ENCODE peak calls at places on chromosomes 5 and 9, in seven cellular contexts. C is NCI-H774; W is NCI-H1092 treated with DMSO at 0.1 percent for 48 hours; M is heart right ventricle; A is effector memory CD4-positive, alpha-beta T cell; R is left ventricle myocardium superior; Y is HL-60. N is an unnamed sample.

GRCh38 chr5:3320317-3320865 is 275.2 kb upstream of the IRX1 start:
- DNase-seq in C (no peak), W (no peak), M (no peak), A (no peak), R (no peak), Y (no peak), N (peak)

GRCh38 chr5:2181164-2181956 is 298.6 kb upstream of the IRX4 start:
- DNase-seq in C (no peak), W (no peak), M (no peak), A (no peak), R (no peak), Y (no peak), N (no peak)

GRCh38 chr9:110178281-110178680 is 29.7 kb downstream of the C9orf152 start:
- DNase-seq in C (no peak), W (no peak), M (no peak), A (no peak), R (no peak), Y (no peak), N (no peak)

GRCh38 chr5:2259494-2260107 is 376.9 kb upstream of the IRX4 start:
- DNase-seq in C (no peak), W (no peak), M (no peak), A (no peak), R (no peak), Y (no peak), N (no peak)

GRCh38 chr5:144247131-144247530 is 76.5 kb downstream of the KCTD16 start:
- DNase-seq in C (no peak), W (peak), M (no peak), A (no peak), R (no peak), Y (no peak), N (peak)

GRCh38 chr5:128350705-128351104 is 187.3 kb downstream of the FBN2 start:
- DNase-seq in C (no peak), W (no peak), M (no peak), A (no peak), R (no peak), Y (no peak), N (no peak)

GRCh38 chr9:137114613-137115393 is at the start of gene DPP7:
- DNase-seq in C (peak), W (peak), M (peak), A (peak), R (peak), Y (peak), N (peak)

GRCh38 chr5:137191179-137191578 is 307.9 kb downstream of the SPOCK1 start:
- DNase-seq in C (no peak), W (no peak), M (no peak), A (no peak), R (no peak), Y (no peak), N (no peak)

GRCh38 chr5:24161559-24161958 is 483.2 kb downstream of the CDH10 start:
- DNase-seq in C (no peak), W (no peak), M (no peak), A (no peak), R (no peak), Y (no peak), N (no peak)

GRCh38 chr9:32968101-32969011 is 33.1 kb downstream of the APTX start:
- DNase-seq in C (peak), W (peak), M (peak), A (peak), R (peak), Y (peak), N (peak)

GRCh38 chr5:74174366-74174765 is 466.2 kb downstream of the ENC1 start:
- DNase-seq in C (no peak), W (no peak), M (no peak), A (no peak), R (no peak), Y (no peak), N (no peak)

GRCh38 chr5:177491429-177491945 is 5.9 kb downstream of the PDLIM7 start:
- DNase-seq in C (no peak), W (no peak), M (no peak), A (no peak), R (no peak), Y (no peak), N (no peak)

GRCh38 chr5:65199988-65200668 is 281.6 kb downstream of the ADAMTS6 start:
- DNase-seq in C (no peak), W (no peak), M (no peak), A (no peak), R (no peak), Y (no peak), N (peak)

GRCh38 chr5:9338796-9339195 is 207.1 kb downstream of the SEMA5A start:
- DNase-seq in C (no peak), W (no peak), M (no peak), A (no peak), R (no peak), Y (no peak), N (no peak)

GRCh38 chr5:135033026-135033861 is 784 bp downstream of the PITX1 start:
- DNase-seq in C (no peak), W (peak), M (no peak), A (no peak), R (no peak), Y (peak), N (no peak)

GRCh38 chr9:126474201-126474765 is 139.4 kb upstream of the LMX1B start:
- DNase-seq in C (no peak), W (no peak), M (no peak), A (no peak), R (no peak), Y (no peak), N (peak)

GRCh38 chr5:39108987-39109386 is 34.8 kb upstream of the RICTOR start:
- DNase-seq in C (no peak), W (no peak), M (no peak), A (no peak), R (no peak), Y (no peak), N (no peak)

GRCh38 chr5:177495243-177496060 is 2.0 kb downstream of the PDLIM7 start:
- DNase-seq in C (no peak), W (no peak), M (peak), A (no peak), R (peak), Y (no peak), N (peak)

GRCh38 chr9:110123364-110124095 is 84.4 kb downstream of the C9orf152 start:
- DNase-seq in C (no peak), W (no peak), M (no peak), A (no peak), R (no peak), Y (no peak), N (no peak)

GRCh38 chr5:3157214-3157613 is 405.7 kb upstream of the IRX2 start:
- DNase-seq in C (no peak), W (no peak), M (no peak), A (no peak), R (no peak), Y (no peak), N (no peak)

GRCh38 chr9:16501098-16501663 is 369.3 kb downstream of the BNC2 start:
- DNase-seq in C (no peak), W (no peak), M (no peak), A (no peak), R (no peak), Y (no peak), N (peak)

GRCh38 chr9:18260527-18260926 is 213.4 kb upstream of the ADAMTSL1 start:
- DNase-seq in C (peak), W (peak), M (no peak), A (no peak), R (no peak), Y (no peak), N (no peak)

GRCh38 chr9:2837915-2838314 is 6.0 kb downstream of the PUM3 start:
- DNase-seq in C (no peak), W (no peak), M (no peak), A (no peak), R (no peak), Y (no peak), N (no peak)

GRCh38 chr9:86946712-86947145 is 577 bp downstream of the GAS1 start:
- DNase-seq in C (no peak), W (peak), M (peak), A (peak), R (peak), Y (peak), N (no peak)

GRCh38 chr5:111743993-111744392 is 13.0 kb downstream of the NREP start:
- DNase-seq in C (no peak), W (no peak), M (no peak), A (no peak), R (no peak), Y (no peak), N (no peak)

GRCh38 chr5:137164536-137164935 is 334.6 kb downstream of the SPOCK1 start:
- DNase-seq in C (no peak), W (no peak), M (no peak), A (no peak), R (no peak), Y (no peak), N (no peak)

GRCh38 chr5:31149072-31149471 is 44.4 kb upstream of the CDH6 start:
- DNase-seq in C (no peak), W (no peak), M (no peak), A (no peak), R (no peak), Y (no peak), N (no peak)

GRCh38 chr5:172444110-172444510 is 10.2 kb downstream of the SH3PXD2B start:
- DNase-seq in C (no peak), W (no peak), M (no peak), A (no peak), R (no peak), Y (no peak), N (no peak)

GRCh38 chr5:132056610-132057497 is 3.6 kb upstream of the IL3 start:
- DNase-seq in C (no peak), W (no peak), M (no peak), A (no peak), R (peak), Y (no peak), N (no peak)

GRCh38 chr9:93110400-93110855 is 14.4 kb downstream of the CARD19 start:
- DNase-seq in C (no peak), W (no peak), M (no peak), A (no peak), R (no peak), Y (no peak), N (no peak)

GRCh38 chr5:78577051-78577807 is 71.3 kb downstream of the LHFPL2 start:
- DNase-seq in C (no peak), W (no peak), M (no peak), A (no peak), R (no peak), Y (no peak), N (no peak)

GRCh38 chr9:35481347-35481975 is 8.4 kb upstream of the RUSC2 start:
- DNase-seq in C (no peak), W (no peak), M (peak), A (no peak), R (no peak), Y (no peak), N (peak)

GRCh38 chr9:136121801-136122200 is 3.1 kb upstream of the TMEM250 start:
- DNase-seq in C (no peak), W (no peak), M (no peak), A (no peak), R (no peak), Y (no peak), N (no peak)

N was measured in stromal cell of bone marrow.